ENCODE peak calls at places on chromosomes 13 and 19, in ten cellular contexts. G is breast epithelium, B is HepG2, W is A549, S is gastrocnemius medialis, O is ovary, V is stomach, N is body of pancreas, U is Peyer's patch, H is testis. I is an unnamed sample.

GRCh38 chr13:111284579-111284978 is 35.9 kb upstream of the TEX29 start:
- DNase-seq in G (no peak), B (no peak), W (no peak), S (no peak), O (no peak), V (no peak), N (no peak), U (no peak), H (no peak), I (no peak)

GRCh38 chr13:95627590-95627989 is 16.9 kb downstream of the DZIP1 start:
- DNase-seq in G (no peak), B (no peak), W (no peak), S (no peak), O (no peak), V (no peak), N (no peak), U (no peak), H (no peak), I (no peak)

GRCh38 chr13:110173247-110173818 is 133.6 kb downstream of the COL4A1 start:
- DNase-seq in G (no peak), B (no peak), W (no peak), S (no peak), O (no peak), V (no peak), N (no peak), U (no peak), H (no peak), I (no peak)

GRCh38 chr13:37369618-37370017 is 228.9 kb downstream of the POSTN start:
- DNase-seq in G (no peak), B (no peak), W (no peak), S (no peak), O (no peak), V (no peak), N (no peak), U (no peak), H (no peak), I (no peak)

GRCh38 chr19:16885166-16885565 is 3.6 kb upstream of the F2RL3 start:
- DNase-seq in G (no peak), B (no peak), W (no peak), S (no peak), O (no peak), V (no peak), N (no peak), U (no peak), H (no peak), I (no peak)

GRCh38 chr13:30493670-30494381 is 28.1 kb upstream of the HMGB1 start:
- DNase-seq in G (no peak), B (no peak), W (no peak), S (no peak), O (no peak), V (no peak), N (peak), U (no peak), H (no peak), I (no peak)

GRCh38 chr19:2982983-2983350 is 5.6 kb downstream of the TLE6 start:
- DNase-seq in G (peak), B (no peak), W (no peak), S (peak), O (peak), V (peak), N (peak), U (peak), H (peak), I (peak)

GRCh38 chr13:33367186-33367895 is 81.8 kb upstream of the STARD13 start:
- DNase-seq in G (no peak), B (no peak), W (no peak), S (no peak), O (no peak), V (no peak), N (no peak), U (no peak), H (no peak), I (no peak)

GRCh38 chr13:99990045-99990977 is 8.7 kb downstream of the ZIC2 start:
- DNase-seq in G (no peak), B (no peak), W (no peak), S (no peak), O (no peak), V (no peak), N (no peak), U (no peak), H (no peak), I (no peak)

GRCh38 chr13:28411859-28412353 is 83.0 kb downstream of the FLT1 start:
- DNase-seq in G (no peak), B (no peak), W (no peak), S (no peak), O (no peak), V (no peak), N (no peak), U (no peak), H (no peak), I (no peak)

GRCh38 chr19:51641648-51642047 is 5.0 kb downstream of the SIGLEC14 start:
- DNase-seq in G (no peak), B (no peak), W (no peak), S (no peak), O (no peak), V (no peak), N (no peak), U (no peak), H (no peak), I (no peak)

GRCh38 chr19:20565321-20566018 is at the start of gene ZNF737:
- DNase-seq in G (peak), B (peak), W (peak), S (peak), O (peak), V (peak), N (peak), U (peak), H (peak), I (peak)

GRCh38 chr13:62038214-62038613 is 622.6 kb upstream of the PCDH20 start:
- DNase-seq in G (no peak), B (no peak), W (no peak), S (no peak), O (no peak), V (no peak), N (no peak), U (no peak), H (no peak), I (no peak)

GRCh38 chr19:35151273-35152065 is 3.1 kb upstream of the FXYD5 start:
- DNase-seq in G (no peak), B (no peak), W (no peak), S (no peak), O (no peak), V (no peak), N (no peak), U (no peak), H (no peak), I (no peak)

GRCh38 chr19:40726279-40726678 is 9.4 kb downstream of the ITPKC start:
- DNase-seq in G (no peak), B (no peak), W (no peak), S (no peak), O (no peak), V (no peak), N (no peak), U (no peak), H (no peak), I (no peak)

GRCh38 chr19:54421521-54421920 is 6.3 kb downstream of the TTYH1 start:
- DNase-seq in G (no peak), B (no peak), W (no peak), S (no peak), O (no peak), V (no peak), N (no peak), U (no peak), H (no peak), I (no peak)

GRCh38 chr19:54418930-54419800 is 3.9 kb downstream of the TTYH1 start:
- DNase-seq in G (no peak), B (no peak), W (no peak), S (no peak), O (no peak), V (no peak), N (no peak), U (no peak), H (no peak), I (no peak)

GRCh38 chr19:54421169-54421516 is 5.9 kb downstream of the TTYH1 start:
- DNase-seq in G (no peak), B (no peak), W (no peak), S (no peak), O (no peak), V (no peak), N (no peak), U (no peak), H (no peak), I (no peak)

GRCh38 chr19:54420068-54420382 is 4.8 kb downstream of the TTYH1 start:
- DNase-seq in G (no peak), B (no peak), W (no peak), S (no peak), O (no peak), V (no peak), N (no peak), U (no peak), H (no peak), I (no peak)

GRCh38 chr19:54420383-54421168 is 5.3 kb downstream of the TTYH1 start:
- DNase-seq in G (peak), B (peak), W (no peak), S (no peak), O (no peak), V (no peak), N (peak), U (no peak), H (peak), I (no peak)
- H3K4me3 ChIP-seq in G (peak), B (peak), W (no peak), S (no peak), O (no peak), V (no peak), N (no peak), U (no peak), H (no peak), I (no peak)

DNA sequence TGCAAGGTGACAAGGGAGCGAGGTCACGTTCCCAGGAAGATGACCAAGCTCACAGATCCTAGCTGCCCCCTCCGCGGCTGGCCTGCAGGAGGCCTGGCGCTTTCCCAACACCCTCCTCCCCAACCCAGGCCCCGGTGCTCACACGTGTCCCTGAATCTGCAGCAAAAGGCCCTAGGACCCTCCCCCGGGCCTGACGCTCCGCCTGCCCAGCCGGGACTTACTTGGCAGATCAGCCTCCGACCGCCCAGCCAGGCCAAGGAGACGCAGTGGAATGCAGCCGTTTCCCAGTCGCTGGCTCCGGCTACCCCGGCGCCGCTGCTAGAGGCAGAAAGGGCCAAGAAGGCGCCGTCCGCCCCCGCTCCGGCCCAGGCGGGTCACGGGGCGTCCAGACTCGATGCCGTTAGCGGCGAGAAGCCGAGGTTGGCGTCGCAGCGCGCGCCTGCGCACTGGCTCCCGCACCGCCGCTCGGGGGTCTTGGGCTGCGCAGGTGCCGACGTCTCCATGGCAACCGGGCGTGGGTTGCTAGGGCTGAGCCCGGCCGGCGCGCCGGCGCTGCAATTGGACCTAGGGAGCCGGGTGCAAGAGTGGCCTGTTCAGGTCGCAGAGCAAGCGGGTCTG is at the start of gene PNMA8A:
- DNase-seq in G (peak), B (no peak), W (peak), S (peak), O (peak), V (peak), N (peak), U (peak), H (peak), I (peak)
- TF ChIP-seq POLR2A in G (no peak), B (no peak), W (peak), S (no peak), O (peak), V (no peak), N (peak), U (no peak), H (no peak), I (peak)

DNA sequence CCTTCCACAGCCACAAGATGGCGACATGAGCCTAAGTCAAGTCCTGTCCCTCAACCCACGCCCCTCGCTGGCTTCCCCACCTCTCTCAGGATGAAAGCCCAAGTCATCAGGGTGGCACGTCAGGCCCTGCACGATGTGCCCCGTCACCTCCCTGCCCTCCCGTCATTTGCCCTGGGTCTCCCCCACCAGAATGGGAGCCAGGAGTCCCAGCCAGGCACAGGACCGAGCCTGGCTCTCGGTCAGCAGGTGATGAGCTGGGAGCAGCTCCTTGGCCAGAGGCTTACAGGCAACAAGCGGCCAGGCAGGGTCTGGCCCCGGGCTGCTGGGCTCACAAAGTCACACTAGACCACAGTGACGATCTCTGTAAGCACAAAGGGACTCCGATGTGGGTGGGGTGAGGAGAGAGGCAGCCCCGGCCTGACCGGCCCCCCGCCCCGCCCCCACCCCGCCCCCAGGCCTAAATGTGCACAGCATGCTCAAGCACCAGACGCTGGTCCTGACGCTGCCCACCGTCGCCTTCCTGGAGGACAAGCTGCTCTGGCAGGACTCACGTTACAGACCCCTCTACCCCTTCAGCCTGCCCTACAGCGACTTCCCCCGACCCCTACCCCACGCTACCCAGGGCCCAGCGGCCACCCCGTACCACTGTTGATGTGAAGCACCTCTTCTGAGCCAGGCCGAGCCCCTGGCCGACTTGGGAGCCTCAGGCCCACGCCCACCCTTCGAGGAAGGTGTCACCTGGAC is 7.3 kb downstream of the MRPL4 start:
- DNase-seq in G (peak), B (peak), W (no peak), S (peak), O (peak), V (peak), N (peak), U (peak), H (peak), I (peak)
- TF ChIP-seq CTCF in G (peak), B (peak), W (peak), S (peak), O (peak), V (peak), N (peak), U (peak), H (peak), I (peak)

GRCh38 chr19:19342086-19343015 is 21.7 kb downstream of the MAU2 start:
- DNase-seq in G (peak), B (peak), W (peak), S (peak), O (peak), V (peak), N (peak), U (peak), H (peak), I (peak)

GRCh38 chr19:19343016-19343362 is 22.4 kb downstream of the MAU2 start:
- DNase-seq in G (no peak), B (no peak), W (no peak), S (no peak), O (no peak), V (no peak), N (no peak), U (no peak), H (no peak), I (no peak)

GRCh38 chr19:19345232-19345631 is 24.6 kb downstream of the MAU2 start:
- DNase-seq in G (no peak), B (no peak), W (no peak), S (no peak), O (no peak), V (no peak), N (no peak), U (no peak), H (no peak), I (no peak)

GRCh38 chr19:19345970-19346369 is 25.3 kb downstream of the MAU2 start:
- DNase-seq in G (no peak), B (no peak), W (no peak), S (no peak), O (no peak), V (no peak), N (no peak), U (no peak), H (no peak), I (no peak)

DNA sequence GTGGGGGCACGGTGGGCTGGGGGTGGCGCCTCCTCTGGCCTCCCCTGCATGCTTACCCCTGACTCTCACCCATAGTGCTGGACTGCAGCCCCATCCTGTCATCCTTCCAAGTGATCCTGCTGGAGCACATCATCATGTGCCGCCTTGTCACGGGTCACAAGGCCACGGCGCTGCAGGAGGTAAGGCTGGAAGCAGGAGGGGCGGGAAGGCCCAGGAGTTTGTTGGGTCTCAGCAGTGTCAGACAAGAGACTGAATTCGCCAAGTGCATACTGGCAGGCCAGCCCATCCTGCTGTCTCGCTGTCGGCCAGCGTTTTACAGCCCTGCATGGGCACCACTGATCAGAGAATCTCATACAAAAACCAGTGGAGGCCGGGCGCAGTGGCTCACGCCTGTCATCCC is 23.1 kb downstream of the MAU2 start:
- DNase-seq in G (no peak), B (no peak), W (no peak), S (no peak), O (no peak), V (no peak), N (no peak), U (no peak), H (no peak), I (no peak)
- H3K4me3 ChIP-seq in G (no peak), B (no peak), W (no peak), S (no peak), O (no peak), V (no peak), N (no peak), U (no peak), H (no peak), I (no peak)